ENCODE peak calls at places on chromosomes 3 and 15, in six cellular contexts. S is mucosa of descending colon; E is hypothalamus; O is NCI-H774; A is stimulated activated CD4-positive, alpha-beta T cell treated with anti-CD3 and anti-CD28 coated beads, Interleukin-2, amount 100 ng/mL, for 24 hours; P is T-helper 1 cell. Q is an unnamed sample.

GRCh38 chr15:58267026-58267425 is 128.8 kb downstream of the AQP9 start:
- DNase-seq in E (no peak), O (no peak), P (no peak), A (no peak), S (no peak), Q (no peak)

GRCh38 chr3:174101244-174101643 is 703.7 kb downstream of the NLGN1 start:
- DNase-seq in E (no peak), O (peak; percentile 88), S (no peak), P (no peak), A (no peak), Q (no peak)

GRCh38 chr3:126481808-126482502 is 6.3 kb upstream of the ZXDC start:
- DNase-seq in S (peak; percentile 76), P (no peak), O (no peak), A (no peak), E (no peak), Q (no peak)

GRCh38 chr3:150528359-150528797 is 17.9 kb downstream of the SERP1 start:
- DNase-seq in S (no peak), O (no peak), E (no peak), P (no peak), A (no peak), Q (no peak)

GRCh38 chr3:118802325-118803095 is 232.1 kb downstream of the IGSF11 start:
- DNase-seq in E (no peak), O (no peak), P (no peak), S (no peak), A (no peak), Q (no peak)

GRCh38 chr3:141231923-141232861 is 567 bp downstream of the PXYLP1 start:
- DNase-seq in S (peak; percentile 54), A (peak; percentile 36), O (no peak), E (no peak), P (peak; percentile 19), Q (peak; percentile 66)

GRCh38 chr3:139794469-139795265 is 116.9 kb upstream of the NMNAT3 start:
- DNase-seq in S (no peak), A (no peak), E (no peak), P (no peak), O (no peak), Q (no peak)

GRCh38 chr3:185549111-185549510 is 3.3 kb downstream of the LIPH start:
- DNase-seq in A (no peak), E (no peak), P (no peak), S (peak; percentile 79), O (peak; percentile 20), Q (peak; percentile 34)